ENCODE peak calls at places on chromosome 15, in ten cellular contexts. One of them, this sample, is unnamed. For H3K4me1, the result is how much of the 10 kb centered on the place peaks cover.

GRCh38 chr15:26073430-26074333 is 210.6 kb upstream of the ATP10A start:
- DNase-seq in breast epithelium: no peak
- DNase-seq in uterus: no peak
- DNase-seq in GM23248: no peak
- DNase-seq in lung: no peak
- DNase-seq in IMR-90: no peak
- DNase-seq in left ventricle myocardium inferior: no peak
- DNase-seq in heart left ventricle: no peak
- DNase-seq in upper lobe of right lung: no peak
- DNase-seq in CD8-positive, alpha-beta memory T cell: no peak
- DNase-seq in this sample: no peak

GRCh38 chr15:39592500-39592899 is 11.6 kb downstream of the THBS1 start:
- DNase-seq in upper lobe of right lung: no peak
- DNase-seq in IMR-90: peak
- DNase-seq in GM23248: peak
- DNase-seq in CD8-positive, alpha-beta memory T cell: no peak
- DNase-seq in left ventricle myocardium inferior: no peak
- DNase-seq in uterus: no peak
- DNase-seq in lung: no peak
- DNase-seq in heart left ventricle: peak
- DNase-seq in breast epithelium: no peak
- DNase-seq in this sample: no peak

GRCh38 chr15:26889298-26889898 is 22.5 kb downstream of the GABRA5 start:
- DNase-seq in heart left ventricle: no peak
- DNase-seq in GM23248: peak
- DNase-seq in uterus: no peak
- DNase-seq in left ventricle myocardium inferior: no peak
- DNase-seq in IMR-90: peak
- DNase-seq in lung: no peak
- DNase-seq in breast epithelium: no peak
- DNase-seq in upper lobe of right lung: no peak
- DNase-seq in CD8-positive, alpha-beta memory T cell: no peak
- DNase-seq in this sample: no peak

GRCh38 chr15:66730168-66731014 is 28.4 kb downstream of the SMAD6 start:
- DNase-seq in heart left ventricle: no peak
- DNase-seq in uterus: no peak
- DNase-seq in GM23248: peak
- DNase-seq in CD8-positive, alpha-beta memory T cell: no peak
- DNase-seq in breast epithelium: no peak
- DNase-seq in left ventricle myocardium inferior: no peak
- DNase-seq in upper lobe of right lung: no peak
- DNase-seq in IMR-90: peak
- DNase-seq in lung: no peak
- DNase-seq in this sample: no peak

GRCh38 chr15:99427210-99427609 is 138.6 kb upstream of the MEF2A start:
- DNase-seq in GM23248: no peak
- DNase-seq in upper lobe of right lung: peak
- DNase-seq in CD8-positive, alpha-beta memory T cell: no peak
- DNase-seq in IMR-90: no peak
- DNase-seq in uterus: peak
- DNase-seq in heart left ventricle: peak
- DNase-seq in lung: no peak
- DNase-seq in breast epithelium: peak
- DNase-seq in left ventricle myocardium inferior: no peak
- DNase-seq in this sample: no peak

GRCh38 chr15:77612958-77613601 is 19.6 kb downstream of the LINGO1 start:
- DNase-seq in left ventricle myocardium inferior: no peak
- DNase-seq in CD8-positive, alpha-beta memory T cell: no peak
- DNase-seq in heart left ventricle: no peak
- DNase-seq in lung: no peak
- DNase-seq in breast epithelium: no peak
- DNase-seq in uterus: no peak
- DNase-seq in IMR-90: no peak
- DNase-seq in GM23248: no peak
- DNase-seq in upper lobe of right lung: no peak
- DNase-seq in this sample: no peak

GRCh38 chr15:73305331-73306211 is 63.2 kb downstream of the HCN4 start:
- DNase-seq in lung: peak
- DNase-seq in left ventricle myocardium inferior: no peak
- DNase-seq in CD8-positive, alpha-beta memory T cell: no peak
- DNase-seq in upper lobe of right lung: no peak
- DNase-seq in uterus: no peak
- DNase-seq in GM23248: peak
- DNase-seq in breast epithelium: no peak
- DNase-seq in heart left ventricle: peak
- DNase-seq in IMR-90: peak
- DNase-seq in this sample: no peak

GRCh38 chr15:59814409-59814808 is 125.3 kb upstream of the BNIP2 start:
- DNase-seq in IMR-90: no peak
- DNase-seq in CD8-positive, alpha-beta memory T cell: peak
- DNase-seq in lung: no peak
- DNase-seq in left ventricle myocardium inferior: no peak
- DNase-seq in GM23248: no peak
- DNase-seq in breast epithelium: no peak
- DNase-seq in upper lobe of right lung: no peak
- DNase-seq in heart left ventricle: no peak
- DNase-seq in uterus: no peak
- DNase-seq in this sample: no peak

GRCh38 chr15:66481107-66481856 is 16.3 kb downstream of the SNAPC5 start:
- DNase-seq in uterus: no peak
- DNase-seq in CD8-positive, alpha-beta memory T cell: no peak
- DNase-seq in IMR-90: peak
- DNase-seq in left ventricle myocardium inferior: no peak
- DNase-seq in GM23248: no peak
- DNase-seq in upper lobe of right lung: no peak
- DNase-seq in heart left ventricle: no peak
- DNase-seq in breast epithelium: no peak
- DNase-seq in lung: no peak
- DNase-seq in this sample: no peak

GRCh38 chr15:50017522-50017921 is 101.5 kb downstream of the ATP8B4 start:
- DNase-seq in IMR-90: no peak
- DNase-seq in upper lobe of right lung: no peak
- DNase-seq in lung: no peak
- DNase-seq in heart left ventricle: no peak
- DNase-seq in CD8-positive, alpha-beta memory T cell: no peak
- DNase-seq in uterus: no peak
- DNase-seq in GM23248: peak
- DNase-seq in breast epithelium: no peak
- DNase-seq in left ventricle myocardium inferior: no peak
- DNase-seq in this sample: no peak

GRCh38 chr15:67822537-67823370 is 2.6 kb upstream of the SKOR1 start:
- DNase-seq in upper lobe of right lung: no peak
- DNase-seq in IMR-90: no peak
- DNase-seq in uterus: no peak
- DNase-seq in GM23248: no peak
- DNase-seq in left ventricle myocardium inferior: no peak
- DNase-seq in CD8-positive, alpha-beta memory T cell: no peak
- DNase-seq in breast epithelium: no peak
- DNase-seq in lung: no peak
- DNase-seq in heart left ventricle: peak
- DNase-seq in this sample: no peak

DNA sequence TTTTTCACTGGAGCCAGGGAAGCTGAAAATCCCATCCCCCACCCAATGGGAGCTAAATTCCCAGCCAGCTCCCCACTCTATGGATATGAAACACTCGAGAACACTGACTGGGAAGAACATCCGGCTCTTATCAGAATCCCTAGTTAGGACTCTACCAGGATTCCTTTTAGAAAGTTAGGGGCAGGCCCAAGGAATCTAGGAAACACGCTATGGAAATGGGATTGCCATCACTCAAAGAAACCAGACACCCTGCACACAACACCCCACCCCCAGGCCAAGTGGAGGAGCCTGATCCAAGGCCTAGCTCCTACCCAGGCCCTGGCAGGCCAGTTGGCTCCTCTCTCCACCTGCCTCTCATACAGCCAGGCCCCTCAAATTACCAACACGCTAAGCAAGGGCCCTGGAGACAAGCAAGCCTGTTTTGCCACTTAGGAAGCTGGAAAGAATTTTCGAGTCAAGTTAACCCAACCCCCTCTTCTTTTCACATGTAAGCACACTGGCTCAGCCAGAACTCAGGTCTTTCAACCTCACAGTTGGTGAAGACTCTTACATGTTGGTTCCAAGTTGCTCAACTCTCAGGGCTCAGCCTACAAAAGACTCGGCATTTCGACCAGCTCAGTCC is 75.5 kb downstream of the RBPMS2 start:
- DNase-seq in lung: peak
- DNase-seq in IMR-90: peak
- DNase-seq in upper lobe of right lung: peak
- DNase-seq in uterus: no peak
- DNase-seq in left ventricle myocardium inferior: peak
- DNase-seq in heart left ventricle: peak
- DNase-seq in GM23248: peak
- DNase-seq in breast epithelium: no peak
- DNase-seq in CD8-positive, alpha-beta memory T cell: no peak
- DNase-seq in this sample: no peak
- H3K4me1 ChIP-seq in lung: under half
- H3K4me1 ChIP-seq in IMR-90: under half
- H3K4me1 ChIP-seq in upper lobe of right lung: half or more
- H3K4me1 ChIP-seq in uterus: under half
- H3K4me1 ChIP-seq in left ventricle myocardium inferior: half or more
- H3K4me1 ChIP-seq in heart left ventricle: half or more
- H3K4me1 ChIP-seq in GM23248: under half
- H3K4me1 ChIP-seq in breast epithelium: under half
- H3K4me1 ChIP-seq in CD8-positive, alpha-beta memory T cell: under half
- H3K4me1 ChIP-seq in this sample: half or more

DNA sequence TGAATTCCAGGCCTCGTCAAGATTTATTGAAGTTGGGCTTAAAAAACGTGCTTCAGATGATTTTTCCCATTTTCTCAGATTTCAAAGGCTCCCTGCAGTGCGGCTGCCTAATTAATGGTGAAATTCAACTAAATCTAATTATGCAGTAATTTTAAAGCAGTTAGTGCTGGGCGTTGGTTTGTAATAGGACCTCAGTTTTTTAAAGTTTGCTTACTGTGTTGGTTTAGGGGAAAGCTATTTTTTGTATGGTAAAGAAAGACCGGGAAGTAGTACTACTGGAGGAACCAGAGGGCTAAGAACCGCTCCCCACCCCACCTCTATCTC is 11.6 kb downstream of the NR2F2 start:
- DNase-seq in uterus: no peak
- DNase-seq in upper lobe of right lung: no peak
- DNase-seq in breast epithelium: no peak
- DNase-seq in left ventricle myocardium inferior: no peak
- DNase-seq in heart left ventricle: no peak
- DNase-seq in CD8-positive, alpha-beta memory T cell: no peak
- DNase-seq in GM23248: no peak
- DNase-seq in IMR-90: no peak
- DNase-seq in lung: no peak
- DNase-seq in this sample: no peak
- H3K4me3 ChIP-seq in uterus: peak
- H3K4me3 ChIP-seq in upper lobe of right lung: peak
- H3K4me3 ChIP-seq in breast epithelium: peak
- H3K4me3 ChIP-seq in left ventricle myocardium inferior: peak
- H3K4me3 ChIP-seq in heart left ventricle: peak
- H3K4me3 ChIP-seq in CD8-positive, alpha-beta memory T cell: no peak
- H3K4me3 ChIP-seq in GM23248: no peak
- H3K4me3 ChIP-seq in IMR-90: peak
- H3K4me3 ChIP-seq in lung: no peak
- H3K4me3 ChIP-seq in this sample: peak

DNA sequence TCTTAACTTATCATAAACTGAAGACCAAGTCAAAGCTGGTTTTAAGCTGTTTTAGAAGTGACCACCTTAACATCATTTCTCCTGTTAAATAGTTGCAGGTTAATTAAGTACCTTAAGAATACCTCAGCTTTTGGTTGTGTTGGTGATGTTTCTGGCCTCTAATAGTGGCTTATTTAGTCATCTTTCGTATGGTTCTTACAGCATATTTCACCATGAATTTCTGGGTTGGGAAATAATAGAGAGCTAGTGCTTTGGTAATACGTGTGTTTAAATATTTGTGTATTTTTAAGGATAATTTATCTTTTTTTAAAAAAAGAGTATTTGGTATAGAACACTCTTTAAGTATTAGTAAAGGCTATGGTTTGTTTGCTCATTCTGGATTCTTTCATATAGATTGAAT is 1.6 kb downstream of the RAB8B start:
- DNase-seq in heart left ventricle: no peak
- DNase-seq in lung: no peak
- DNase-seq in uterus: no peak
- DNase-seq in IMR-90: no peak
- DNase-seq in left ventricle myocardium inferior: no peak
- DNase-seq in GM23248: no peak
- DNase-seq in breast epithelium: no peak
- DNase-seq in upper lobe of right lung: no peak
- DNase-seq in CD8-positive, alpha-beta memory T cell: no peak
- DNase-seq in this sample: no peak
- H3K4me1 ChIP-seq in heart left ventricle: under half
- H3K4me1 ChIP-seq in lung: under half
- H3K4me1 ChIP-seq in uterus: under half
- H3K4me1 ChIP-seq in IMR-90: under half
- H3K4me1 ChIP-seq in left ventricle myocardium inferior: half or more
- H3K4me1 ChIP-seq in GM23248: under half
- H3K4me1 ChIP-seq in breast epithelium: under half
- H3K4me1 ChIP-seq in upper lobe of right lung: under half
- H3K4me1 ChIP-seq in CD8-positive, alpha-beta memory T cell: half or more
- H3K4me1 ChIP-seq in this sample: half or more

GRCh38 chr15:37109952-37110630 is 9.7 kb upstream of the MEIS2 start:
- DNase-seq in upper lobe of right lung: no peak
- DNase-seq in GM23248: peak
- DNase-seq in heart left ventricle: peak
- DNase-seq in lung: no peak
- DNase-seq in breast epithelium: no peak
- DNase-seq in IMR-90: no peak
- DNase-seq in left ventricle myocardium inferior: peak
- DNase-seq in CD8-positive, alpha-beta memory T cell: no peak
- DNase-seq in uterus: peak
- DNase-seq in this sample: no peak
- H3K4me3 ChIP-seq in upper lobe of right lung: peak
- H3K4me3 ChIP-seq in GM23248: peak
- H3K4me3 ChIP-seq in heart left ventricle: peak
- H3K4me3 ChIP-seq in lung: peak
- H3K4me3 ChIP-seq in breast epithelium: peak
- H3K4me3 ChIP-seq in IMR-90: no peak
- H3K4me3 ChIP-seq in left ventricle myocardium inferior: peak
- H3K4me3 ChIP-seq in CD8-positive, alpha-beta memory T cell: no peak
- H3K4me3 ChIP-seq in uterus: peak
- H3K4me3 ChIP-seq in this sample: peak

GRCh38 chr15:85750319-85750806 is 44.4 kb downstream of the KLHL25 start:
- DNase-seq in lung: peak
- DNase-seq in heart left ventricle: peak
- DNase-seq in upper lobe of right lung: peak
- DNase-seq in GM23248: peak
- DNase-seq in CD8-positive, alpha-beta memory T cell: no peak
- DNase-seq in uterus: peak
- DNase-seq in breast epithelium: peak
- DNase-seq in IMR-90: peak
- DNase-seq in left ventricle myocardium inferior: peak
- DNase-seq in this sample: no peak
- H3K4me1 ChIP-seq in lung: under half
- H3K4me1 ChIP-seq in heart left ventricle: under half
- H3K4me1 ChIP-seq in upper lobe of right lung: under half
- H3K4me1 ChIP-seq in GM23248: under half
- H3K4me1 ChIP-seq in CD8-positive, alpha-beta memory T cell: under half
- H3K4me1 ChIP-seq in uterus: under half
- H3K4me1 ChIP-seq in breast epithelium: under half
- H3K4me1 ChIP-seq in IMR-90: under half
- H3K4me1 ChIP-seq in left ventricle myocardium inferior: half or more
- H3K4me1 ChIP-seq in this sample: under half

GRCh38 chr15:89363770-89364169 is 29.1 kb upstream of the POLG start:
- DNase-seq in GM23248: no peak
- DNase-seq in upper lobe of right lung: no peak
- DNase-seq in IMR-90: no peak
- DNase-seq in breast epithelium: no peak
- DNase-seq in CD8-positive, alpha-beta memory T cell: no peak
- DNase-seq in left ventricle myocardium inferior: no peak
- DNase-seq in uterus: no peak
- DNase-seq in lung: no peak
- DNase-seq in heart left ventricle: no peak
- DNase-seq in this sample: no peak
- H3K4me3 ChIP-seq in GM23248: no peak
- H3K4me3 ChIP-seq in upper lobe of right lung: no peak
- H3K4me3 ChIP-seq in IMR-90: no peak
- H3K4me3 ChIP-seq in breast epithelium: no peak
- H3K4me3 ChIP-seq in CD8-positive, alpha-beta memory T cell: no peak
- H3K4me3 ChIP-seq in left ventricle myocardium inferior: no peak
- H3K4me3 ChIP-seq in uterus: no peak
- H3K4me3 ChIP-seq in lung: no peak
- H3K4me3 ChIP-seq in heart left ventricle: no peak
- H3K4me3 ChIP-seq in this sample: no peak

This sample was measured in vagina.